ENCODE peak calls at places on chromosomes 2 and 18, in four cellular contexts. R, X, W and M are unnamed samples. For H3K4me1, the result is how much of the 10 kb centered on the place peaks cover.

GRCh38 chr2:189613077-189613636 is 32.6 kb upstream of the SLC40A1 start:
- DNase-seq in W (peak), X (no peak), R (no peak), M (no peak)

GRCh38 chr2:114139542-114139941 is 249.7 kb downstream of the ACTR3 start:
- DNase-seq in W (no peak), X (no peak), R (no peak), M (no peak)

GRCh38 chr2:144886847-144887246 is 366.9 kb upstream of the ZEB2 start:
- DNase-seq in R (peak), X (no peak), W (peak), M (peak)

GRCh38 chr18:7084080-7084765 is 33.4 kb downstream of the LAMA1 start:
- DNase-seq in R (no peak), W (no peak), X (no peak), M (no peak)

GRCh38 chr18:78912336-78912735 is 67.3 kb upstream of the SALL3 start:
- DNase-seq in X (no peak), W (no peak), R (no peak), M (no peak)

GRCh38 chr2:216404010-216404618 is 8.2 kb upstream of the SMARCAL1 start:
- DNase-seq in R (no peak), X (no peak), W (peak), M (peak)

GRCh38 chr2:7950035-7950612 is 731.7 kb upstream of the ID2 start:
- DNase-seq in X (no peak), W (no peak), R (no peak), M (no peak)

GRCh38 chr2:49980774-49981173 is 826.5 kb upstream of the FSHR start:
- DNase-seq in W (no peak), R (no peak), X (no peak), M (no peak)

GRCh38 chr2:201139836-201140599 is 24.1 kb downstream of the CFLAR start:
- DNase-seq in X (no peak), R (no peak), W (no peak), M (no peak)

GRCh38 chr18:75178376-75178775 is 30.6 kb downstream of the PTGR3 start:
- DNase-seq in R (no peak), W (no peak), X (no peak), M (no peak)

GRCh38 chr2:28544405-28544914 is 48.6 kb downstream of the PLB1 start:
- DNase-seq in W (no peak), R (no peak), X (no peak), M (no peak)

GRCh38 chr18:3873211-3873610 is 423.2 kb downstream of the TGIF1 start:
- DNase-seq in W (no peak), R (no peak), X (no peak), M (no peak)

GRCh38 chr2:11073791-11074190 is 81.5 kb upstream of the SLC66A3 start:
- DNase-seq in X (no peak), R (no peak), W (no peak), M (no peak)

GRCh38 chr2:11669454-11670291 is at the start of gene NTSR2:
- DNase-seq in W (peak), R (peak), X (peak), M (peak)

GRCh38 chr2:145524836-145525235 is 1004.9 kb upstream of the ZEB2 start:
- DNase-seq in W (no peak), X (no peak), R (no peak), M (no peak)

GRCh38 chr2:194495046-194495445 is 1162.0 kb upstream of the SLC39A10 start:
- DNase-seq in X (no peak), R (no peak), W (no peak), M (no peak)

GRCh38 chr18:2855560-2856350 is 8.9 kb downstream of the EMILIN2 start:
- DNase-seq in X (no peak), W (no peak), R (no peak), M (no peak)

GRCh38 chr2:71503827-71504226 is 50.5 kb downstream of the DYSF start:
- DNase-seq in W (peak), X (no peak), R (peak), M (peak)

GRCh38 chr2:56202722-56203121 is 18.9 kb downstream of the CCDC85A start:
- DNase-seq in R (no peak), X (no peak), W (no peak), M (no peak)

GRCh38 chr2:239678666-239679296 is 278.0 kb upstream of the HDAC4 start:
- DNase-seq in R (no peak), X (no peak), W (no peak), M (no peak)

GRCh38 chr18:49631146-49631866 is 69.4 kb downstream of the LIPG start:
- DNase-seq in W (no peak), X (no peak), R (no peak), M (no peak)

GRCh38 chr2:10109311-10109710 is 13.2 kb upstream of the RRM2 start:
- DNase-seq in X (no peak), R (no peak), W (no peak), M (no peak)

GRCh38 chr2:189328451-189329249 is 112.6 kb upstream of the WDR75 start:
- DNase-seq in W (no peak), R (no peak), X (no peak), M (no peak)

GRCh38 chr2:108855194-108855593 is 68.6 kb downstream of the CCDC138 start:
- DNase-seq in X (no peak), R (no peak), W (no peak), M (no peak)

GRCh38 chr18:67608909-67609308 is 92.4 kb upstream of the DSEL start:
- DNase-seq in R (no peak), W (no peak), X (no peak), M (no peak)

GRCh38 chr2:241268716-241269445 is 46.6 kb downstream of the HDLBP start:
- DNase-seq in R (no peak), W (no peak), X (no peak), M (no peak)

GRCh38 chr18:38007931-38008330 is 442.3 kb upstream of the CELF4 start:
- DNase-seq in W (no peak), X (no peak), R (no peak), M (no peak)

GRCh38 chr2:16245481-16246054 is 305.2 kb downstream of the MYCN start:
- DNase-seq in R (no peak), W (no peak), X (no peak), M (no peak)

GRCh38 chr2:13597176-13597575 is 880.4 kb downstream of the TRIB2 start:
- DNase-seq in R (no peak), X (no peak), W (no peak), M (no peak)

GRCh38 chr2:15812187-15812830 is 128.0 kb upstream of the MYCN start:
- DNase-seq in X (no peak), R (no peak), W (no peak), M (no peak)

GRCh38 chr2:164689020-164689419 is 67.7 kb upstream of the GRB14 start:
- DNase-seq in R (no peak), X (no peak), W (no peak), M (no peak)

GRCh38 chr2:130376433-130377293 is 20.8 kb downstream of the PTPN18 start:
- DNase-seq in R (no peak), X (no peak), W (no peak), M (no peak)

GRCh38 chr2:102514061-102514785 is 41.2 kb downstream of the SLC9A4 start:
- DNase-seq in W (no peak), X (no peak), R (no peak), M (no peak)

GRCh38 chr2:234861841-234862735 is 89.7 kb upstream of the SH3BP4 start:
- DNase-seq in R (peak), X (no peak), W (no peak), M (peak)

GRCh38 chr2:191740016-191740419 is 62.1 kb downstream of the NABP1 start:
- DNase-seq in R (no peak), X (no peak), W (no peak), M (no peak)

GRCh38 chr2:237760506-237761502 is 37.8 kb upstream of the RBM44 start:
- DNase-seq in X (no peak), R (no peak), W (no peak), M (no peak)

GRCh38 chr2:224584768-224585204 is 377 bp downstream of the CUL3 start:
- DNase-seq in R (peak), W (peak), X (peak), M (no peak)

DNA sequence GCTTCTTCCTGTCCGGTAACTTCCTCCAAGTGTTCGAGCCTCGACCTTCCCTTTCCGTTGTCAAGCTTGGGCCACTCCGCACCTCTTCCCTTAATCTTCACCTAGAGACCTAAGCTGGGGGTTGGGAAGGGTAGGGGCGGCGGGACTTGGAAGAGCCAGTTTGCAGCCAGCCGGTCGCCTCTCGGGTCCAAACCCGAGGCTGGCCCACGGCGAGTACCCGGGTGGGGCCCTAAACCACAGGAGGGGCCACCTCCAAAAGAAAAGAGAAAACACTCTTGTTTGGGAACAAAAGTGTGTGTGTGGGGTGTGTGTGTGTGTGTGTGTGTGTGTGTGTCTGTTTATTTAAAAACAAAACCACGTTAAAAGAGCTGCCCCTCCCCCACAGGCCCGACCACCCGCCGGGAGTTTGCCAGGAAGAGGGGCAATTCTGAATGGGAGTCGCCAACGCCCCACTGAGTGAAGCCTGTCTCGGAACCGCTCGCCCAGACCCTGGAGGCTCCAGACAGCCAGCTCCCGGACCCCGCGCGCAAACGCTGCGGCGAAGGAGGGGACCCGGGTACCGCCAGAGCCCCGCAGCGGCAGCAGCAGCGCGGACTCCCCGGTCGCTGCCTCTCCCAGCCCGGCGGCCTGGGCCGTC is 476 bp upstream of the RHOB start:
- DNase-seq in R (peak), W (peak), X (peak), M (no peak)
- H3K4me3 ChIP-seq in R (peak), W (no peak), X (peak), M (peak)

GRCh38 chr2:100975521-100975785 is 26.6 kb upstream of the RPL31 start:
- DNase-seq in R (no peak), W (no peak), X (no peak), M (no peak)
- H3K4me1 ChIP-seq in R (under half), W (under half), X (under half), M (under half)

GRCh38 chr2:42961948-42962347 is 169.6 kb upstream of the HAAO start:
- DNase-seq in R (no peak), W (no peak), X (no peak), M (no peak)

GRCh38 chr2:42960835-42961165 is 168.4 kb upstream of the HAAO start:
- DNase-seq in X (no peak), W (no peak), R (no peak), M (no peak)

GRCh38 chr2:42963452-42964068 is 171.2 kb upstream of the HAAO start:
- DNase-seq in W (no peak), R (no peak), X (no peak), M (no peak)

GRCh38 chr2:42961385-42961800 is 169.0 kb upstream of the HAAO start:
- DNase-seq in W (no peak), X (no peak), R (peak), M (peak)

GRCh38 chr2:42962521-42962953 is 170.2 kb upstream of the HAAO start:
- DNase-seq in W (no peak), R (no peak), X (no peak), M (peak)
- H3K27ac ChIP-seq in W (no peak), R (peak), X (peak), M (peak)

DNA sequence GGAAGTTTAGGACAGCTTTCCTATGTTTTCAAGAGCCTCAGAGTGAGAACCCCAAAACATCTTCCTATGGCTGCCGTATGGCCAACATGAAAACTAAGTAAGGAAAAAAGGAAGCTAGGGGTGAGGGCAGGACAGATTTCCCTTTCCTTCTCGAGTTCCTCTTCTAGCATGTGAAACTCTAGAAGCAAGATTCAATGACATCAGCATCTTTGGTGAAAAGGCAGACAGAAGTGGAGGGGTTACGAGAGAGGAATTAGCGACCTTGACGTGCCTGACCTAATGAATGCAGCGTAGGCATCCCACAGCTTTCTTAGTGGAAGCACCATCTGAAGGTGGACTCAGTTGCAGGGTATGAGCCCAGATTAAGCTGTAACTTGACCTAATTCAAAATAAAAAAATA is 47.9 kb upstream of the PELI1 start:
- DNase-seq in X (no peak), W (no peak), R (no peak), M (no peak)
- H3K4me3 ChIP-seq in X (no peak), W (no peak), R (no peak), M (no peak)

GRCh38 chr2:217935901-217936684 is 66.7 kb downstream of the TNS1 start:
- DNase-seq in R (peak), X (peak), W (no peak), M (peak)

GRCh38 chr2:217936952-217937351 is 65.8 kb downstream of the TNS1 start:
- DNase-seq in R (peak), W (no peak), X (peak), M (no peak)

GRCh38 chr2:217933326-217933993 is 69.3 kb downstream of the TNS1 start:
- DNase-seq in W (no peak), R (peak), X (peak), M (peak)

GRCh38 chr2:217934321-217935131 is 68.3 kb downstream of the TNS1 start:
- DNase-seq in W (peak), X (peak), R (peak), M (peak)

GRCh38 chr2:217935245-217935879 is 67.4 kb downstream of the TNS1 start:
- DNase-seq in R (peak), W (peak), X (peak), M (peak)
- H3K4me1 ChIP-seq in R (half or more), W (half or more), X (half or more), M (half or more)

GRCh38 chr18:51397347-51397962 is 200.0 kb upstream of the MEX3C start:
- DNase-seq in W (no peak), R (no peak), X (no peak), M (no peak)

GRCh38 chr18:51390695-51391094 is 193.2 kb upstream of the MEX3C start:
- DNase-seq in R (no peak), W (no peak), X (no peak), M (no peak)

GRCh38 chr18:51391215-51391614 is 193.7 kb upstream of the MEX3C start:
- DNase-seq in W (no peak), R (no peak), X (no peak), M (no peak)

DNA sequence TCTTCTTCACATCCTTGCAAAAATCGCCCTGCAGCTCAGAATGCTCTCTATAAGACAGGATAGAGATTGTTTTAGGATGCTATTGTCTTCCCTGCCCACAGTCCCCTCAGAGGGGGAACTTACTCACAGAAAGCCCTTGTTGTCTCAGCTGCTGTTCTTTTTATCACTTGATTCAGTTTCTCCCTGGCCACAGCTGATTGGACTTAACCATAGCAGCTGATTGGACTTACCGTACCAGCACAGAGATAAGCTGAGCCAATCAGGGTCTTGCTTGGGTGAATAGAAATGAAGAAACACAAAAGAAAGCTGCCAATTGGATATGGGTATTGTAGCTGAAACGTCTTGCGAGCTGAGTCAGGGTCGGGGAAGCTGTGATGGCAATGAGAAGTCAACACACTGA is 194.2 kb upstream of the MEX3C start:
- DNase-seq in R (no peak), X (no peak), W (no peak), M (no peak)
- H3K27ac ChIP-seq in R (no peak), X (no peak), W (no peak), M (no peak)

GRCh38 chr2:20104900-20105545 is 53.6 kb upstream of the LAPTM4A start:
- DNase-seq in X (no peak), W (no peak), R (no peak), M (no peak)

GRCh38 chr2:20107776-20108175 is 56.3 kb upstream of the LAPTM4A start:
- DNase-seq in X (no peak), W (no peak), R (no peak), M (no peak)

GRCh38 chr2:20108655-20109396 is 57.4 kb upstream of the LAPTM4A start:
- DNase-seq in W (no peak), R (no peak), X (no peak), M (no peak)

GRCh38 chr2:20103514-20103913 is 52.1 kb upstream of the LAPTM4A start:
- DNase-seq in R (no peak), X (no peak), W (no peak), M (no peak)

GRCh38 chr2:20106746-20107145 is 55.3 kb upstream of the LAPTM4A start:
- DNase-seq in X (peak), R (peak), W (peak), M (peak)
- H3K4me3 ChIP-seq in X (peak), R (peak), W (no peak), M (no peak)

GRCh38 chr2:17550907-17551306 is 10.4 kb downstream of the VSNL1 start:
- DNase-seq in R (no peak), X (no peak), W (no peak), M (no peak)
- H3K4me1 ChIP-seq in R (under half), X (under half), W (under half), M (under half)